ENCODE peak calls at places on chromosomes 1 and 21, in eight cellular contexts. P, K, G, N, Y, T, C and Q are unnamed samples.

GRCh38 chr1:76287917-76288316 is 213.4 kb downstream of the ST6GALNAC3 start:
- DNase-seq in G (no peak), C (no peak), Y (no peak), K (no peak), N (peak), T (no peak), P (no peak), Q (no peak)

GRCh38 chr1:20376880-20377494 is 86.3 kb downstream of the VWA5B1 start:
- DNase-seq in T (no peak), G (peak), C (peak), N (peak), P (no peak), K (no peak), Y (no peak), Q (no peak)

GRCh38 chr1:22487781-22488180 is 36.1 kb downstream of the ZBTB40 start:
- DNase-seq in G (no peak), Y (no peak), T (no peak), N (no peak), K (no peak), C (no peak), P (no peak), Q (peak)

GRCh38 chr1:160207118-160207650 is 2.0 kb downstream of the PEA15 start:
- DNase-seq in P (no peak), K (no peak), C (no peak), T (no peak), G (no peak), N (no peak), Y (no peak), Q (no peak)

GRCh38 chr1:36223373-36223995 is 759 bp upstream of the THRAP3 start:
- DNase-seq in P (no peak), Y (peak), N (peak), T (no peak), G (peak), C (peak), K (no peak), Q (no peak)

GRCh38 chr1:175848329-175848728 is 104.9 kb upstream of the TNR start:
- DNase-seq in N (no peak), P (no peak), G (no peak), C (no peak), T (no peak), Y (no peak), K (no peak), Q (no peak)

GRCh38 chr1:206419250-206419649 is 51.0 kb upstream of the IKBKE start:
- DNase-seq in K (no peak), T (no peak), C (no peak), Y (no peak), P (no peak), N (peak), G (peak), Q (no peak)

GRCh38 chr1:2823921-2824660 is 22.6 kb upstream of the TTC34 start:
- DNase-seq in N (no peak), P (no peak), C (no peak), T (no peak), Y (no peak), G (no peak), K (no peak), Q (no peak)

GRCh38 chr1:156675715-156676311 is 1.4 kb downstream of the NES start:
- DNase-seq in T (no peak), C (peak), G (no peak), N (no peak), Y (peak), K (no peak), P (no peak), Q (no peak)

GRCh38 chr1:61253059-61253735 is 170.8 kb downstream of the NFIA start:
- DNase-seq in Y (peak), T (no peak), P (no peak), G (peak), N (peak), K (no peak), C (peak), Q (no peak)

GRCh38 chr21:43975469-43976098 is 36.5 kb upstream of the TRAPPC10 start:
- DNase-seq in T (no peak), G (peak), C (peak), K (no peak), P (peak), Y (peak), N (peak), Q (no peak)

GRCh38 chr1:61332196-61332753 is 249.9 kb downstream of the NFIA start:
- DNase-seq in C (no peak), Y (no peak), T (no peak), P (no peak), K (no peak), G (no peak), N (no peak), Q (no peak)

GRCh38 chr1:111602302-111602701 is 17.3 kb upstream of the RAP1A start:
- DNase-seq in G (no peak), Y (no peak), C (no peak), N (no peak), T (no peak), K (no peak), P (no peak), Q (no peak)

GRCh38 chr1:108703939-108704338 is 8.8 kb upstream of the FNDC7 start:
- DNase-seq in Y (no peak), G (peak), T (no peak), P (no peak), C (no peak), K (no peak), N (peak), Q (no peak)

GRCh38 chr21:39938086-39938611 is 70.9 kb downstream of the PCP4 start:
- DNase-seq in G (no peak), T (no peak), N (no peak), P (no peak), Y (no peak), K (no peak), C (no peak), Q (no peak)

GRCh38 chr21:31395268-31395667 is 51.2 kb upstream of the TIAM1 start:
- DNase-seq in T (no peak), K (no peak), Y (no peak), C (no peak), P (no peak), G (no peak), N (no peak), Q (no peak)

GRCh38 chr1:81998165-81998564 is 197.4 kb downstream of the ADGRL2 start:
- DNase-seq in P (no peak), T (no peak), C (peak), Y (no peak), G (peak), K (no peak), N (no peak), Q (no peak)

GRCh38 chr1:104592926-104593325 is 843.2 kb downstream of the AMY1C start:
- DNase-seq in T (no peak), K (no peak), P (no peak), C (no peak), N (no peak), G (no peak), Y (no peak), Q (no peak)

GRCh38 chr1:178047403-178048093 is 46.4 kb upstream of the RASAL2 start:
- DNase-seq in G (no peak), N (no peak), P (no peak), K (no peak), T (no peak), C (no peak), Y (no peak), Q (no peak)

GRCh38 chr1:175887981-175888428 is 144.6 kb upstream of the TNR start:
- DNase-seq in P (no peak), G (peak), T (no peak), N (peak), Y (no peak), C (peak), K (peak), Q (no peak)

GRCh38 chr1:245986404-245987221 is 520.5 kb downstream of the SMYD3 start:
- DNase-seq in C (no peak), K (no peak), T (peak), N (peak), G (peak), P (no peak), Y (peak), Q (peak)

DNA sequence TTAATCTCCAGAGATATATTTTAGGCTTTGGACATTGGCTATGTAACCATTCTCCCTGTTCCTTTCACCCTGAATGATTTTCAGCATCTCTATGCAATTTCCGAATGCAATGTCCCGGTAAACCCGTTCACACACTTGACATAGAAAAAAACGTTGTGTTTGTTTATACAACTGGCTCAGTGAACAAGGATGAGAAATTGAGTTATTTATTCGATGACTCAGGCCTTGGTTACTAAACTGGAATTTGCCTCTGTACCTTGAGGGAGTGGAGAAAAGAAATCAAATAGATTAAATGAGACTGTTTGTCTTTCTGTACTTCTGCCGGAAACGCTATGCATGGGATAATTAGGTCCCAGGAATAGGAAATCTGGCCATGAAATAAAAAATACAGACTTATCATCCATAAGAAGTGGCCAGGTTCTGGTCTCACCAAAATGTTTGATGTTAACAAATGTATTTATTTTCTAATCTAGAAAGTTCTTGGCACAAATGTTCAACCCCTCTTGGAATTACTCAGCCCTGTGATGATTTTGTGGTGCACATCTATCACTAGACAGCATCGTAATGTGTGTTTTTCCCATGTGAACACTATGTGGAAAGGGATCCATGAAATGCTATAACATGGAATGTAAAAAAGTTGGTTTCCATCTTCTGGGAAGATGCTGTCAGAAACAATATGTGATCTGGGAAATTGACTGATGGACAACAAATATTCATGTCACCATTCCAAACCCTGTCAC is 253.9 kb downstream of the DUSP10 start:
- DNase-seq in N (peak), K (peak), P (no peak), T (peak), G (peak), Y (no peak), C (no peak), Q (no peak)
- H3K4me3 ChIP-seq in N (no peak), K (no peak), P (no peak), T (no peak), G (no peak), Y (no peak), C (no peak), Q (no peak)

DNA sequence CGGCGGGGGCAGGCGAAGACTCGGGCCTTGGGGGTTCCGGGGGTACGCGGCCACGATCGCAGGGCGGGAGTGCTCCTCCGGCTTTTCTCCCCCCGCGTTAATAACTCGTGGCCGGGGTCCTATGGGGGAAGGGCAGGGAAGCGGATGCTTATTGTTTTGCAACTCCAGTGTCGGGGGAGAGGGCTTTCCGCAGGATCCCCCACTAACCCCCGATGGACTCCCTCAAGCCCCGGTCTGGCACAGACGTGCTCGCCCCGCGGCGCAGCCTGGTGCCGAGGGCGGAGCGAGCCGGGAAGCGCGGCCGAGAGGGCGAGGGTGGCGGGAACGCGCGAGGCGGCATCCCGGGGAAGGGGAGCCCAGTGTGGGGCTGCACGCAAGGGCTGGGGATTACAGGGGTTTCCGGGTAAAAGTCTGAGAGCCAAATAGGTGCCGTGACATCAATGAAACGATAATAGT is 717 bp downstream of the UCK2 start:
- DNase-seq in T (no peak), P (no peak), Y (peak), N (peak), K (no peak), G (peak), C (peak), Q (no peak)
- TF ChIP-seq CTCF in T (no peak), P (no peak), Y (no peak), N (peak), K (no peak), G (no peak), C (no peak), Q (no peak)

GRCh38 chr21:17527711-17528110 is 14.9 kb downstream of the CXADR start:
- DNase-seq in P (no peak), N (no peak), C (no peak), T (no peak), G (no peak), Y (no peak), K (no peak), Q (peak)

GRCh38 chr21:17529648-17530047 is 16.8 kb downstream of the CXADR start:
- DNase-seq in Y (no peak), T (no peak), P (no peak), N (no peak), G (no peak), K (no peak), C (no peak), Q (no peak)

GRCh38 chr21:17526771-17527170 is 13.9 kb downstream of the CXADR start:
- DNase-seq in C (no peak), N (no peak), G (no peak), P (no peak), Y (no peak), K (no peak), T (no peak), Q (no peak)

GRCh38 chr21:17524635-17525034 is 11.8 kb downstream of the CXADR start:
- DNase-seq in C (no peak), G (no peak), Y (no peak), P (no peak), N (no peak), K (no peak), T (no peak), Q (no peak)

DNA sequence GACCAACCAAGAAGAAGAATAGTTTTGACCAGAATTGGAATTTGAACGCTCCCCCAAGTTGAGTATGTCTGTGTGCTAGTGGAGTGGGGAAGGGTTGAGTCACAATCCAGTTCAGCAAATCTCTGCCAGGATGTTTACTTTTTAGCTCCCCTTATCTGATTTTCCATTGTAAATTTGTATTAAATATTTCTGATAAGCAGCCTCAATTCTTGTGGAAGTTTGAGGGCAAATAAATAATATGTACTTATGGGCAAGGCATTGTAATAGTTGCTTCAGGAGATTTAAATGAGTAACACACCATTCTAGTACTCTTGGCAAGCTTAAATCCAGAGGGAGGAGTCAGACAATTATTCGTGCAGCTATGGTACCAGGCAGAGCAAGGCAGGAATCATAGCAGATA is 14.4 kb downstream of the CXADR start:
- DNase-seq in G (no peak), Y (no peak), K (no peak), T (no peak), N (peak), C (no peak), P (no peak), Q (peak)
- H3K4me3 ChIP-seq in G (no peak), Y (no peak), K (no peak), T (no peak), N (no peak), C (no peak), P (no peak), Q (no peak)

DNA sequence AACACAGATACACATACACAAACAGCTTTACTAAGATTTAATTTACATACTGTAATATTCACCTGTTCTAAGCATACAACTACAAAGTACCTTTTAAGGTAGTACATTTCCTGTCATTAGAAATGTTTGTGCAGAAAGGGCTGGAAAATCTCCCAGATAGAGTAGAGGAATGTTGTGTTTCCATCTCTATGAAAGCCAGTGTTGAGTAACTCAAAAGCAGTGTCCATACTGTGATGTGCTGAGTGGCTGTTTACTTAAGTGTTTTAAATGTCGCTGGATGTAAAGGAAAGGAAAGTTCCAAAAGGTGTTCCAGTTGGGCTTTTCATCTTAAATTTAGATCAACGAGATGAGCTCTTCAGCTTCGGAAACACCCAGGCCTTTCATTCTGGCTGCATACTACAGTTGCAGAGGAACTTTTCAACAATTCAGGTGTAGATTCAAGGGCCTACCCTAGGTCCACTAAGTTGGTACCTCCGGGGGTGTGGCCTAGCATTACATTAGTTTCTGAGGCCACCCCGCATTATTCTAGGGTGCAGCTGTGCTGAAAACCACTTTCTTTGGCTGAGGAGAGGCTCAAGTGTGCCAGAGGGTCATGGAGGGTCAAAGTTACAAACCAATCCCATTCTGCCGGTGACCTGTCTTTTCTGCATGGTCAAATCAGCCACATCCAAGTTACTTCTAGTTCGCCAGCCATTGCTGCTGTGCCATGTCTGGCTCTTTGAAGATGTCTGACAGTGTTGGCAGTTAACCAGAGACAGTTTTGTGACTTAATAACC is 78.1 kb downstream of the LRRC8D start:
- DNase-seq in P (no peak), G (no peak), T (no peak), K (no peak), C (no peak), Y (no peak), N (no peak), Q (no peak)
- TF ChIP-seq CTCF in P (no peak), G (no peak), T (no peak), K (no peak), C (no peak), Y (no peak), N (no peak), Q (no peak)